ENCODE peak calls at places on chromosomes 11 and 22, in five cellular contexts. One of them, this sample, is unnamed.
A peak's percentile ranks its signal among the peaks of the same experiment; 100 is the strongest.

GRCh38 chr11:19398772-19399542 is 158.2 kb upstream of the E2F8 start:
- DNase-seq in HCT116: no peak
- DNase-seq in SK-N-SH: no peak
- DNase-seq in MM.1S: no peak
- DNase-seq in PC-3: peak; percentile 88
- DNase-seq in this sample: no peak

GRCh38 chr11:74371269-74372039 is 26.8 kb downstream of the PGM2L1 start:
- DNase-seq in HCT116: no peak
- DNase-seq in SK-N-SH: no peak
- DNase-seq in MM.1S: no peak
- DNase-seq in PC-3: peak; percentile 94
- DNase-seq in this sample: no peak

GRCh38 chr11:7651140-7651551 is 22.2 kb downstream of the CYB5R2 start:
- DNase-seq in MM.1S: no peak
- DNase-seq in PC-3: peak; percentile 55
- DNase-seq in HCT116: no peak
- DNase-seq in SK-N-SH: no peak
- DNase-seq in this sample: no peak

GRCh38 chr11:2399488-2400068 is 972 bp upstream of the TSSC4 start:
- DNase-seq in MM.1S: peak; percentile 16
- DNase-seq in PC-3: no peak
- DNase-seq in SK-N-SH: no peak
- DNase-seq in HCT116: no peak
- DNase-seq in this sample: peak; percentile 57

GRCh38 chr11:66070604-66071325 is 693 bp downstream of the PACS1 start:
- DNase-seq in SK-N-SH: peak; percentile 74
- DNase-seq in MM.1S: peak; percentile 20
- DNase-seq in PC-3: peak; percentile 47
- DNase-seq in HCT116: no peak
- DNase-seq in this sample: peak; percentile 45

GRCh38 chr11:45748801-45749200 is 56.1 kb upstream of the SLC35C1 start:
- DNase-seq in HCT116: no peak
- DNase-seq in MM.1S: no peak
- DNase-seq in PC-3: no peak
- DNase-seq in SK-N-SH: no peak
- DNase-seq in this sample: no peak

GRCh38 chr11:119585038-119585666 is 143.8 kb downstream of the NECTIN1 start:
- DNase-seq in HCT116: no peak
- DNase-seq in MM.1S: no peak
- DNase-seq in PC-3: peak; percentile 58
- DNase-seq in SK-N-SH: peak; percentile 78
- DNase-seq in this sample: peak; percentile 49

GRCh38 chr11:45794169-45794568 is 10.8 kb upstream of the SLC35C1 start:
- DNase-seq in MM.1S: no peak
- DNase-seq in PC-3: no peak
- DNase-seq in SK-N-SH: no peak
- DNase-seq in HCT116: no peak
- DNase-seq in this sample: no peak

GRCh38 chr11:35779409-35779808 is 116.8 kb downstream of the TRIM44 start:
- DNase-seq in MM.1S: no peak
- DNase-seq in PC-3: no peak
- DNase-seq in SK-N-SH: no peak
- DNase-seq in HCT116: no peak
- DNase-seq in this sample: no peak

GRCh38 chr22:26174280-26174679 is 5.0 kb downstream of the SEZ6L start:
- DNase-seq in HCT116: no peak
- DNase-seq in SK-N-SH: peak; percentile 42
- DNase-seq in PC-3: peak; percentile 1
- DNase-seq in MM.1S: no peak
- DNase-seq in this sample: peak; percentile 74

GRCh38 chr22:39183991-39184585 is 31.6 kb upstream of the CBX7 start:
- DNase-seq in HCT116: peak; percentile 27
- DNase-seq in PC-3: peak; percentile 3
- DNase-seq in MM.1S: no peak
- DNase-seq in SK-N-SH: no peak
- DNase-seq in this sample: no peak

GRCh38 chr22:25847451-25847850 is 105.5 kb downstream of the MYO18B start:
- DNase-seq in HCT116: no peak
- DNase-seq in MM.1S: no peak
- DNase-seq in PC-3: no peak
- DNase-seq in SK-N-SH: no peak
- DNase-seq in this sample: no peak

GRCh38 chr22:17920145-17920605 is 104.2 kb downstream of the MICAL3 start:
- DNase-seq in MM.1S: no peak
- DNase-seq in PC-3: no peak
- DNase-seq in HCT116: no peak
- DNase-seq in SK-N-SH: peak; percentile 79
- DNase-seq in this sample: peak; percentile 59

GRCh38 chr22:35548762-35549106 is 8.1 kb downstream of the RASD2 start:
- DNase-seq in MM.1S: no peak
- DNase-seq in HCT116: no peak
- DNase-seq in PC-3: no peak
- DNase-seq in SK-N-SH: no peak
- DNase-seq in this sample: peak; percentile 62

GRCh38 chr11:5929571-5929970 is 12.5 kb upstream of the OR56A3 start:
- DNase-seq in MM.1S: no peak
- DNase-seq in PC-3: no peak
- DNase-seq in HCT116: no peak
- DNase-seq in SK-N-SH: no peak
- DNase-seq in this sample: no peak

GRCh38 chr11:133649059-133649458 is 116.8 kb upstream of the OPCML start:
- DNase-seq in SK-N-SH: no peak
- DNase-seq in PC-3: no peak
- DNase-seq in MM.1S: no peak
- DNase-seq in HCT116: no peak
- DNase-seq in this sample: no peak

GRCh38 chr11:118537409-118537980 is 6.5 kb downstream of the TMEM25 start:
- DNase-seq in SK-N-SH: no peak
- DNase-seq in MM.1S: no peak
- DNase-seq in PC-3: no peak
- DNase-seq in HCT116: no peak
- DNase-seq in this sample: no peak

GRCh38 chr11:2276999-2277328 is 6.6 kb upstream of the ASCL2 start:
- DNase-seq in PC-3: no peak
- DNase-seq in HCT116: no peak
- DNase-seq in SK-N-SH: no peak
- DNase-seq in MM.1S: no peak
- DNase-seq in this sample: no peak

GRCh38 chr11:124751741-124752470 is at the start of gene VSIG2:
- DNase-seq in PC-3: no peak
- DNase-seq in HCT116: no peak
- DNase-seq in MM.1S: no peak
- DNase-seq in SK-N-SH: peak; percentile 32
- DNase-seq in this sample: no peak

GRCh38 chr11:100961633-100962032 is 168.0 kb downstream of the PGR start:
- DNase-seq in SK-N-SH: no peak
- DNase-seq in PC-3: peak; percentile 37
- DNase-seq in HCT116: no peak
- DNase-seq in MM.1S: no peak
- DNase-seq in this sample: no peak

GRCh38 chr22:29727248-29727551 is 7.4 kb downstream of the CABP7 start:
- DNase-seq in HCT116: no peak
- DNase-seq in MM.1S: peak; percentile 9
- DNase-seq in PC-3: no peak
- DNase-seq in SK-N-SH: peak; percentile 91
- DNase-seq in this sample: peak; percentile 84

GRCh38 chr22:40436460-40437431 is 66.4 kb downstream of the SGSM3 start:
- DNase-seq in HCT116: peak; percentile 53
- DNase-seq in SK-N-SH: peak; percentile 39
- DNase-seq in PC-3: peak; percentile 66
- DNase-seq in MM.1S: peak; percentile 84
- DNase-seq in this sample: peak; percentile 68

GRCh38 chr22:29197096-29197495 is 8.6 kb upstream of the EMID1 start:
- DNase-seq in MM.1S: no peak
- DNase-seq in SK-N-SH: no peak
- DNase-seq in HCT116: no peak
- DNase-seq in PC-3: no peak
- DNase-seq in this sample: no peak

GRCh38 chr22:43837666-43838065 is 24.6 kb downstream of the SULT4A1 start:
- DNase-seq in HCT116: no peak
- DNase-seq in PC-3: no peak
- DNase-seq in SK-N-SH: no peak
- DNase-seq in MM.1S: no peak
- DNase-seq in this sample: no peak

GRCh38 chr11:117314840-117315239 is 1.2 kb downstream of the BACE1 start:
- DNase-seq in PC-3: no peak
- DNase-seq in MM.1S: no peak
- DNase-seq in SK-N-SH: peak; percentile 62
- DNase-seq in HCT116: no peak
- DNase-seq in this sample: peak; percentile 15

GRCh38 chr11:62054484-62055121 is 69.2 kb upstream of the INCENP start:
- DNase-seq in HCT116: peak; percentile 87
- DNase-seq in MM.1S: peak; percentile 14
- DNase-seq in SK-N-SH: no peak
- DNase-seq in PC-3: peak; percentile 95
- DNase-seq in this sample: no peak

GRCh38 chr11:73275381-73275750 is 3.2 kb downstream of the P2RY6 start:
- DNase-seq in PC-3: no peak
- DNase-seq in MM.1S: no peak
- DNase-seq in SK-N-SH: no peak
- DNase-seq in HCT116: no peak
- DNase-seq in this sample: no peak

GRCh38 chr11:19444231-19444630 is 203.5 kb upstream of the E2F8 start:
- DNase-seq in MM.1S: no peak
- DNase-seq in PC-3: no peak
- DNase-seq in HCT116: no peak
- DNase-seq in SK-N-SH: no peak
- DNase-seq in this sample: no peak

GRCh38 chr11:65279713-65280459 is 18.1 kb downstream of the POLA2 start:
- DNase-seq in SK-N-SH: no peak
- DNase-seq in PC-3: peak; percentile 93
- DNase-seq in MM.1S: no peak
- DNase-seq in HCT116: peak; percentile 96
- DNase-seq in this sample: no peak

DNA sequence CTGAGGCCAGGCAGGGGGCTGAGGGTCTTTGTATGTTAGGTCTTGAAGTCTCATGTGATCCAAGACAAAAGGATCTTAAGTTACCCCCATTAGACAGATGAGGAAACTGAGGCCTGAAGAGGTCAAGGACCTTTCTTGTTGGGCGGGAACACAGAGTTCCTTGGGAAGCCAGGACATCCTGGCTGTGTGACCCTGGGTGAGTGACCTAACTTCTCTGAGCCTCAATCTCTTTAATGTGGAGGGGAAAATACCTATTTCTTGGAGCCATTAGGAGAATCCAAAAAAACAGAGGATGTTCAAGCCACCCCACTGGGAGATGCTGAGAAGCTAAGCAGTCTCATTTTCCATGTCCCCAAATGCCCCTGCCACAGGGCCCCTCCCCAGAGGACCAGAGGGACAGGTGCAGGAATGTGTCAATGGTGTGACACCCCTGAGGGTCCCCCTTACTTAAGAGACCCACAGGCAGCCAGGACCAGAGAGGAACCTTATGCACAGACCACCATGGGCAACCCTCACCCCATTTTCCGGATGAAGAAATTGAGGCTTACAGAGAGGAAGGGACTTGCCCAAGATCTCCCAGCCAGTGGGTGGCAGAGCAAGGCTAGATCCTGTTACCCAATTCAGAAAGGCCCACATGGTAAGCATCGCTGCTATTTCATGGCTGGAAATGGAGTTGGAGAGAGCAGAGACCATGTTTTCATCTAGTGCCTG is 8.0 kb downstream of the RAC2 start:
- DNase-seq in MM.1S: no peak
- DNase-seq in SK-N-SH: no peak
- DNase-seq in PC-3: no peak
- DNase-seq in HCT116: no peak
- DNase-seq in this sample: no peak
- TF ChIP-seq EZH2phosphoT487 in MM.1S: no peak
- TF ChIP-seq EZH2phosphoT487 in SK-N-SH: no peak
- TF ChIP-seq EZH2phosphoT487 in PC-3: no peak
- TF ChIP-seq EZH2phosphoT487 in HCT116: no peak
- TF ChIP-seq EZH2phosphoT487 in this sample: no peak

GRCh38 chr11:330307-330693 is 9.6 kb upstream of the IFITM3 start:
- DNase-seq in MM.1S: no peak
- DNase-seq in SK-N-SH: peak; percentile 10
- DNase-seq in HCT116: no peak
- DNase-seq in PC-3: no peak
- DNase-seq in this sample: no peak

GRCh38 chr11:332651-333480 is 12.2 kb upstream of the IFITM3 start:
- DNase-seq in SK-N-SH: no peak
- DNase-seq in MM.1S: no peak
- DNase-seq in PC-3: no peak
- DNase-seq in HCT116: no peak
- DNase-seq in this sample: no peak

GRCh38 chr11:329886-330253 is 9.2 kb upstream of the IFITM3 start:
- DNase-seq in HCT116: no peak
- DNase-seq in SK-N-SH: no peak
- DNase-seq in PC-3: no peak
- DNase-seq in MM.1S: no peak
- DNase-seq in this sample: no peak

GRCh38 chr11:330694-331314 is 10.1 kb upstream of the IFITM3 start:
- DNase-seq in MM.1S: peak; percentile 86
- DNase-seq in SK-N-SH: no peak
- DNase-seq in HCT116: no peak
- DNase-seq in PC-3: no peak
- DNase-seq in this sample: no peak

DNA sequence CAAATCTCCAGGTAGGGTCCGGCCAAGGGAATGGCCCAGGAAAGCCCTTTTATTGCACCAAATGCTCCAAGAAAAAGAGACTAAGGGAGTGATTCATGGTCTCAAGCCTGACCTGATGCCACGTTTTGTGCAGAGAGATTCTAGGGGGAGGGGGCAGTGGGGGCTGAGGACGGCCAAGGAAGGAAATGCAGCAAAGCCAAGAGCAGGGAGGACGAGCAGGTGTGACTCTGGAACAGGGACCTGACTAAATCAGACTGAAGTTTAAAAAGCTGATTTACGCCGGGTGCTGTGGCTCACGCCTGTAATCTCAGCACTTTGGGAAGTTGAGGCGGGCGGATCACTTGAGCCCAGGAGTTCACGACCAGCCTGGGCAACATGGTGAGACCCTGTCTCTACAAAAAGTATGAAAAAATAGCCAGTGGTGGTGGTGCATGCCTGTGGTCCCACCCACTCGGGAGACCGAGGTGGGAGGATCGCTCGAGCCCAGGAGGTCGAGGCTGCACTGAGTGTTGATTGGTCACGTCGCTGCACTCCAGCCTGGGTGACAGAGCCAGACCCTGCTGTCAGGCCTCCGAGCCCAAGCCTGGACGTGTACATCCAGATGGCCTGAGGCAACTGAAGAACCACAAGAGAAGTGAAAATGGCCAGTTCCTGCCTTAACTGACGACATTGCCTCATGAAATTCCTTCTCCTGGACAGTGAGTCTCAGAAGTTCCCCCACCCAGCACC is 10.8 kb upstream of the IFITM3 start:
- DNase-seq in HCT116: no peak
- DNase-seq in MM.1S: peak; percentile 38
- DNase-seq in SK-N-SH: no peak
- DNase-seq in PC-3: no peak
- DNase-seq in this sample: no peak
- H3K9ac ChIP-seq in HCT116: no peak overlapping the region
- H3K9ac ChIP-seq in MM.1S: no peak overlapping the region
- H3K9ac ChIP-seq in SK-N-SH: no peak overlapping the region
- H3K9ac ChIP-seq in PC-3: no peak overlapping the region
- H3K9ac ChIP-seq in this sample: no peak overlapping the region

GRCh38 chr22:30863161-30863833 is 105.3 kb downstream of the MORC2 start:
- DNase-seq in SK-N-SH: peak; percentile 82
- DNase-seq in MM.1S: no peak
- DNase-seq in PC-3: no peak
- DNase-seq in HCT116: no peak
- DNase-seq in this sample: no peak
- TF ChIP-seq CTCF in SK-N-SH: peak; percentile 34
- TF ChIP-seq CTCF in MM.1S: no peak
- TF ChIP-seq CTCF in PC-3: no peak
- TF ChIP-seq CTCF in HCT116: no peak
- TF ChIP-seq CTCF in this sample: peak; percentile 30

GRCh38 chr11:128226106-128226716 is 361.1 kb downstream of the ETS1 start:
- DNase-seq in HCT116: no peak
- DNase-seq in MM.1S: no peak
- DNase-seq in SK-N-SH: no peak
- DNase-seq in PC-3: no peak
- DNase-seq in this sample: no peak
- TF ChIP-seq EZH2phosphoT487 in HCT116: no peak
- TF ChIP-seq EZH2phosphoT487 in MM.1S: no peak
- TF ChIP-seq EZH2phosphoT487 in SK-N-SH: no peak
- TF ChIP-seq EZH2phosphoT487 in PC-3: no peak
- TF ChIP-seq EZH2phosphoT487 in this sample: no peak